ENCODE peak calls at places on chromosomes 13 and 19, in eight cellular contexts. H is SJSA1; J is CD4-positive, alpha-beta T cell; A is Karpas-422; I is CD8-positive, alpha-beta T cell; T is tibial nerve; D is PC-3; Z is ovary. M is an unnamed sample.

GRCh38 chr19:49436381-49437017 is 4.8 kb downstream of the SLC17A7 start:
- DNase-seq in H (no peak), J (no peak), A (peak; percentile 99), I (peak; percentile 67), T (no peak), D (no peak), Z (no peak), M (no peak)

GRCh38 chr13:28320884-28321574 is 173.9 kb downstream of the FLT1 start:
- DNase-seq in H (no peak), J (no peak), A (peak; percentile 21), I (no peak), T (no peak), D (peak; percentile 19), Z (no peak), M (no peak)

GRCh38 chr13:34265016-34265692 is 447.2 kb downstream of the RFC3 start:
- DNase-seq in H (no peak), J (no peak), A (no peak), I (no peak), T (no peak), D (peak; percentile 78), Z (no peak), M (no peak)

GRCh38 chr13:106099765-106100164 is 435.7 kb downstream of the EFNB2 start:
- DNase-seq in H (no peak), J (no peak), A (no peak), I (no peak), T (no peak), D (no peak), Z (no peak), M (no peak)

GRCh38 chr19:17409990-17410389 is 4.6 kb upstream of the BST2 start:
- DNase-seq in H (no peak), J (no peak), A (no peak), I (no peak), T (no peak), D (no peak), Z (peak; percentile 74), M (peak; percentile 83)

GRCh38 chr13:95083758-95084157 is 217.5 kb downstream of the ABCC4 start:
- DNase-seq in H (no peak), J (no peak), A (no peak), I (no peak), T (no peak), D (peak; percentile 77), Z (no peak), M (no peak)

GRCh38 chr19:47436712-47437401 is 17.5 kb upstream of the MEIS3 start:
- DNase-seq in H (peak; percentile 80), J (peak; percentile 77), A (peak; percentile 93), I (peak; percentile 79), T (peak; percentile 68), D (peak; percentile 74), Z (peak; percentile 63), M (peak; percentile 87)

GRCh38 chr19:5953034-5953589 is 24.8 kb downstream of the RANBP3 start:
- DNase-seq in H (no peak), J (no peak), A (no peak), I (no peak), T (no peak), D (no peak), Z (no peak), M (no peak)

GRCh38 chr19:19822148-19822429 is 539 bp upstream of the ZNF506 start:
- DNase-seq in H (no peak), J (no peak), A (peak; percentile 48), I (no peak), T (no peak), D (no peak), Z (peak; percentile 35), M (no peak)

GRCh38 chr19:2944775-2945574 is at the start of gene ZNF77:
- DNase-seq in H (peak; percentile 99), J (peak; percentile 97), A (peak; percentile 43), I (peak; percentile 99), T (peak; percentile 99), D (peak; percentile 98), Z (peak; percentile 99), M (peak; percentile 99)

GRCh38 chr13:32881792-32882175 is 134.4 kb upstream of the KL start:
- DNase-seq in H (no peak), J (no peak), A (no peak), I (no peak), T (no peak), D (peak; percentile 54), Z (no peak), M (no peak)

GRCh38 chr13:98890186-98890585 is 87.7 kb downstream of the DOCK9 start:
- DNase-seq in H (no peak), J (no peak), A (no peak), I (no peak), T (peak; percentile 22), D (peak; percentile 90), Z (no peak), M (no peak)
- H3K27ac ChIP-seq in H (no peak overlapping the region), J (no peak overlapping the region), A (no peak overlapping the region), I (no peak overlapping the region), T (no peak overlapping the region), D (peak overlapping the region; percentile 77), Z (no peak overlapping the region), M (no peak overlapping the region)

GRCh38 chr19:45598267-45599011 is 3.6 kb downstream of the GPR4 start:
- DNase-seq in H (no peak), J (no peak), A (peak; percentile 66), I (no peak), T (no peak), D (peak; percentile 13), Z (no peak), M (no peak)

GRCh38 chr19:45600340-45600885 is 1.6 kb downstream of the GPR4 start:
- DNase-seq in H (no peak), J (no peak), A (no peak), I (no peak), T (no peak), D (no peak), Z (no peak), M (no peak)

GRCh38 chr19:45599286-45599685 is 2.7 kb downstream of the GPR4 start:
- DNase-seq in H (no peak), J (no peak), A (no peak), I (no peak), T (no peak), D (no peak), Z (no peak), M (no peak)

GRCh38 chr19:45601115-45601514 is 897 bp downstream of the GPR4 start:
- DNase-seq in H (no peak), J (no peak), A (no peak), I (no peak), T (no peak), D (peak; percentile 25), Z (no peak), M (no peak)

GRCh38 chr19:45601524-45602522 is at the start of gene GPR4:
- DNase-seq in H (no peak), J (no peak), A (no peak), I (no peak), T (no peak), D (peak; percentile 6), Z (no peak), M (peak; percentile 85)
- H3K27ac ChIP-seq in H (no peak within 1 kb of the TSS), J (no peak within 1 kb of the TSS), A (no peak within 1 kb of the TSS), I (no peak within 1 kb of the TSS), T (no peak within 1 kb of the TSS), D (no peak within 1 kb of the TSS), Z (no peak within 1 kb of the TSS), M (peak within 1 kb of the TSS; percentile 60)

GRCh38 chr19:23075031-23075733 is 41.6 kb upstream of the ZNF730 start:
- DNase-seq in H (no peak), J (no peak), A (peak; percentile 95), I (no peak), T (no peak), D (peak; percentile 27), Z (peak; percentile 81), M (peak; percentile 77)
- H3K27ac ChIP-seq in H (no peak overlapping the region), J (no peak overlapping the region), A (peak overlapping the region; percentile 62), I (no peak overlapping the region), T (no peak overlapping the region), D (no peak overlapping the region), Z (no peak overlapping the region), M (no peak overlapping the region)

DNA sequence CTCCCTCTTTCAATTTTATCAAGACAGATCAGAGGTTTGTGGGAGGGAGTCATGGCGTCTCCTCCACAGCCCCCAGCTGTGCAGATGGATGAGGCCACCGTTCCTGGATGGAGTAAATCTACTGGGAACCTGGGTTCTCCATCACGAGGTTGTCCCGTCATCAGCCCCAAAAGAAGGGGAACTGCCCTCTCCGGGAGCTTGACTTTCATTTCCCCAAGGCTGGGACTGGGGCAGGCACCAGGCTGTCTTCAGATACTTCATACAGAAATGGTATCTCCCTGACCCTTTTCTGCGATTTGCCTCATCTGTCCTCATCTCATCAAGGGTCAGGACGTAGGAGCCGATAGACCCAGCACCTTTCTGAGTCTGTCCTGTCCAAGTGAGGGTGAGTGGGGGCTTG is 9.8 kb downstream of the LILRB2 start:
- DNase-seq in H (peak; percentile 7), J (no peak), A (no peak), I (no peak), T (no peak), D (no peak), Z (no peak), M (no peak)
- H3K27ac ChIP-seq in H (no peak overlapping the region), J (no peak overlapping the region), A (no peak overlapping the region), I (no peak overlapping the region), T (no peak overlapping the region), D (no peak overlapping the region), Z (no peak overlapping the region), M (no peak overlapping the region)

GRCh38 chr13:23776698-23777570 is 112.3 kb downstream of the MIPEP start:
- DNase-seq in H (no peak), J (no peak), A (peak; percentile 55), I (no peak), T (no peak), D (no peak), Z (no peak), M (no peak)
- H3K27ac ChIP-seq in H (no peak overlapping the region), J (no peak overlapping the region), A (no peak overlapping the region), I (no peak overlapping the region), T (no peak overlapping the region), D (no peak overlapping the region), Z (no peak overlapping the region), M (no peak overlapping the region)

DNA sequence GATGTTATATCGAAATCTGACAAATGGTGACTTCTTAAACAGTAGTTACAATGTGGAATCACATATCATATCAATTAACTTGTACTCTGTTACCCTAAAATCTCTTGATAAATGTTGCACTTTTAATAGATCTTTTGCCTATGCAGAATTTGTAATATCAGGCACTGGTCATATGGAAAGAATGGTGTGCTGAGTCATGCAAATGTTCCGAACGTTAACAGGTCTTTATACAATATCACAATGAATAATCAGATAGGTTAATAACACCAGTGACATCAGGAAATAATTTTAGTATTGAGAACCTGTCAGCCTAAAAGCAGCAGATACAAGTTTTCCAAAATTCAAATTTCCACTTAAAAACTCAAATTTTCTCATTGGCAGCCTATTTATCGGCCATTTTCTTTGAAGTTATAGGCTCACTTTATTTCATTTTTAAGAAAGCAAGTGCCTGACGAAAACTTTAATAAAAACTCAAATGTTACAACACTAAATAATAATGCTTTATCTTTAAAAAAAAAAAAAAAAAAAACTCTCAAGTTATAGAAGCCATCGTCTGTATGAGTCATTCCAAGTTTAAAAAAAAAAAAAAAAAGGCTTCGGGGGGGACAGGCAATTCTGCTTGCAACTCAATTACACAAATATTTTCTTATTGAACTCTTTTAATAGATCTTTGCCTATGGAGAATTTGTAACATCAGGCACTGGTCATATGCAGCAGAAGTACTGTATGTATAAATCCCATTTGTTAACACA is 180.9 kb downstream of the DIAPH3 start:
- DNase-seq in H (no peak), J (no peak), A (no peak), I (no peak), T (no peak), D (no peak), Z (no peak), M (no peak)
- H3K27ac ChIP-seq in H (no peak overlapping the region), J (no peak overlapping the region), A (no peak overlapping the region), I (no peak overlapping the region), T (no peak overlapping the region), D (no peak overlapping the region), Z (no peak overlapping the region), M (no peak overlapping the region)

M was measured in kidney.